ENCODE peak calls at places on chromosomes 11 and 22, in six cellular contexts. One of them, this sample, is unnamed.

GRCh38 chr22:42357634-42358296 is 74.4 kb downstream of the NFAM1 start:
- DNase-seq in stimulated activated CD4-positive, alpha-beta T cell treated with anti-CD3 and anti-CD28 coated beads, Interleukin-1b, Interleukin-23, amount 100 ng/mL, for 1 hour: no peak
- DNase-seq in choroid plexus epithelial cell: no peak
- DNase-seq in prostate gland: peak
- DNase-seq in SW480: no peak
- DNase-seq in left kidney: no peak
- DNase-seq in this sample: no peak

GRCh38 chr11:59281177-59281576 is 68.5 kb upstream of the MPEG1 start:
- DNase-seq in stimulated activated CD4-positive, alpha-beta T cell treated with anti-CD3 and anti-CD28 coated beads, Interleukin-1b, Interleukin-23, amount 100 ng/mL, for 1 hour: no peak
- DNase-seq in choroid plexus epithelial cell: no peak
- DNase-seq in prostate gland: no peak
- DNase-seq in SW480: no peak
- DNase-seq in left kidney: no peak
- DNase-seq in this sample: no peak

GRCh38 chr11:67615455-67616430 is 9.0 kb downstream of the NDUFV1 start:
- DNase-seq in stimulated activated CD4-positive, alpha-beta T cell treated with anti-CD3 and anti-CD28 coated beads, Interleukin-1b, Interleukin-23, amount 100 ng/mL, for 1 hour: no peak
- DNase-seq in choroid plexus epithelial cell: peak
- DNase-seq in prostate gland: no peak
- DNase-seq in SW480: peak
- DNase-seq in left kidney: peak
- DNase-seq in this sample: no peak

GRCh38 chr22:45010532-45010900 is 711 bp upstream of the PHF21B start:
- DNase-seq in stimulated activated CD4-positive, alpha-beta T cell treated with anti-CD3 and anti-CD28 coated beads, Interleukin-1b, Interleukin-23, amount 100 ng/mL, for 1 hour: no peak
- DNase-seq in choroid plexus epithelial cell: no peak
- DNase-seq in prostate gland: no peak
- DNase-seq in SW480: no peak
- DNase-seq in left kidney: no peak
- DNase-seq in this sample: no peak

GRCh38 chr11:287821-288327 is 1.1 kb upstream of the PGGHG start:
- DNase-seq in stimulated activated CD4-positive, alpha-beta T cell treated with anti-CD3 and anti-CD28 coated beads, Interleukin-1b, Interleukin-23, amount 100 ng/mL, for 1 hour: no peak
- DNase-seq in choroid plexus epithelial cell: no peak
- DNase-seq in prostate gland: no peak
- DNase-seq in SW480: no peak
- DNase-seq in left kidney: peak
- DNase-seq in this sample: no peak

GRCh38 chr11:34997872-34998548 is 81.6 kb downstream of the PDHX start:
- DNase-seq in stimulated activated CD4-positive, alpha-beta T cell treated with anti-CD3 and anti-CD28 coated beads, Interleukin-1b, Interleukin-23, amount 100 ng/mL, for 1 hour: no peak
- DNase-seq in choroid plexus epithelial cell: peak
- DNase-seq in prostate gland: no peak
- DNase-seq in SW480: peak
- DNase-seq in left kidney: peak
- DNase-seq in this sample: no peak

GRCh38 chr11:102010776-102011500 is 36.3 kb upstream of the CFAP300 start:
- DNase-seq in stimulated activated CD4-positive, alpha-beta T cell treated with anti-CD3 and anti-CD28 coated beads, Interleukin-1b, Interleukin-23, amount 100 ng/mL, for 1 hour: no peak
- DNase-seq in choroid plexus epithelial cell: peak
- DNase-seq in prostate gland: peak
- DNase-seq in SW480: peak
- DNase-seq in left kidney: peak
- DNase-seq in this sample: no peak

GRCh38 chr11:17379383-17380180 is 8.9 kb downstream of the KCNJ11 start:
- DNase-seq in stimulated activated CD4-positive, alpha-beta T cell treated with anti-CD3 and anti-CD28 coated beads, Interleukin-1b, Interleukin-23, amount 100 ng/mL, for 1 hour: no peak
- DNase-seq in choroid plexus epithelial cell: no peak
- DNase-seq in prostate gland: no peak
- DNase-seq in SW480: no peak
- DNase-seq in left kidney: no peak
- DNase-seq in this sample: no peak

GRCh38 chr11:706439-706956 is 467 bp downstream of the EPS8L2 start:
- DNase-seq in stimulated activated CD4-positive, alpha-beta T cell treated with anti-CD3 and anti-CD28 coated beads, Interleukin-1b, Interleukin-23, amount 100 ng/mL, for 1 hour: no peak
- DNase-seq in choroid plexus epithelial cell: peak
- DNase-seq in prostate gland: peak
- DNase-seq in SW480: peak
- DNase-seq in left kidney: peak
- DNase-seq in this sample: no peak

GRCh38 chr11:2142762-2143202 is 3.6 kb upstream of the IGF2 start:
- DNase-seq in stimulated activated CD4-positive, alpha-beta T cell treated with anti-CD3 and anti-CD28 coated beads, Interleukin-1b, Interleukin-23, amount 100 ng/mL, for 1 hour: no peak
- DNase-seq in choroid plexus epithelial cell: no peak
- DNase-seq in prostate gland: no peak
- DNase-seq in SW480: peak
- DNase-seq in left kidney: peak
- DNase-seq in this sample: no peak

GRCh38 chr11:74185695-74186094 is 14.6 kb downstream of the PPME1 start:
- DNase-seq in stimulated activated CD4-positive, alpha-beta T cell treated with anti-CD3 and anti-CD28 coated beads, Interleukin-1b, Interleukin-23, amount 100 ng/mL, for 1 hour: no peak
- DNase-seq in choroid plexus epithelial cell: peak
- DNase-seq in prostate gland: no peak
- DNase-seq in SW480: no peak
- DNase-seq in left kidney: no peak
- DNase-seq in this sample: no peak

GRCh38 chr22:25497269-25497668 is 67.2 kb upstream of the GRK3 start:
- DNase-seq in stimulated activated CD4-positive, alpha-beta T cell treated with anti-CD3 and anti-CD28 coated beads, Interleukin-1b, Interleukin-23, amount 100 ng/mL, for 1 hour: no peak
- DNase-seq in choroid plexus epithelial cell: peak
- DNase-seq in prostate gland: no peak
- DNase-seq in SW480: no peak
- DNase-seq in left kidney: no peak
- DNase-seq in this sample: no peak

GRCh38 chr11:68828155-68828931 is 13.4 kb downstream of the CPT1A start:
- DNase-seq in stimulated activated CD4-positive, alpha-beta T cell treated with anti-CD3 and anti-CD28 coated beads, Interleukin-1b, Interleukin-23, amount 100 ng/mL, for 1 hour: no peak
- DNase-seq in choroid plexus epithelial cell: no peak
- DNase-seq in prostate gland: no peak
- DNase-seq in SW480: no peak
- DNase-seq in left kidney: no peak
- DNase-seq in this sample: no peak

GRCh38 chr22:42793848-42794405 is 63.1 kb downstream of the ARFGAP3 start:
- DNase-seq in stimulated activated CD4-positive, alpha-beta T cell treated with anti-CD3 and anti-CD28 coated beads, Interleukin-1b, Interleukin-23, amount 100 ng/mL, for 1 hour: no peak
- DNase-seq in choroid plexus epithelial cell: no peak
- DNase-seq in prostate gland: no peak
- DNase-seq in SW480: no peak
- DNase-seq in left kidney: no peak
- DNase-seq in this sample: no peak

GRCh38 chr22:31603081-31603525 is 58.9 kb downstream of the PISD start:
- DNase-seq in stimulated activated CD4-positive, alpha-beta T cell treated with anti-CD3 and anti-CD28 coated beads, Interleukin-1b, Interleukin-23, amount 100 ng/mL, for 1 hour: no peak
- DNase-seq in choroid plexus epithelial cell: no peak
- DNase-seq in prostate gland: no peak
- DNase-seq in SW480: no peak
- DNase-seq in left kidney: no peak
- DNase-seq in this sample: no peak

GRCh38 chr22:20211409-20211996 is 56.6 kb downstream of the RTN4R start:
- DNase-seq in stimulated activated CD4-positive, alpha-beta T cell treated with anti-CD3 and anti-CD28 coated beads, Interleukin-1b, Interleukin-23, amount 100 ng/mL, for 1 hour: no peak
- DNase-seq in choroid plexus epithelial cell: no peak
- DNase-seq in prostate gland: no peak
- DNase-seq in SW480: no peak
- DNase-seq in left kidney: peak
- DNase-seq in this sample: no peak

GRCh38 chr11:70265341-70265740 is 5.1 kb upstream of the PPFIA1 start:
- DNase-seq in stimulated activated CD4-positive, alpha-beta T cell treated with anti-CD3 and anti-CD28 coated beads, Interleukin-1b, Interleukin-23, amount 100 ng/mL, for 1 hour: no peak
- DNase-seq in choroid plexus epithelial cell: no peak
- DNase-seq in prostate gland: no peak
- DNase-seq in SW480: no peak
- DNase-seq in left kidney: no peak
- DNase-seq in this sample: no peak

GRCh38 chr11:104772806-104773241 is 125.4 kb downstream of the CASP12 start:
- DNase-seq in stimulated activated CD4-positive, alpha-beta T cell treated with anti-CD3 and anti-CD28 coated beads, Interleukin-1b, Interleukin-23, amount 100 ng/mL, for 1 hour: no peak
- DNase-seq in choroid plexus epithelial cell: peak
- DNase-seq in prostate gland: no peak
- DNase-seq in SW480: peak
- DNase-seq in left kidney: peak
- DNase-seq in this sample: no peak

GRCh38 chr11:134033696-134034491 is 35.0 kb upstream of the JAM3 start:
- DNase-seq in stimulated activated CD4-positive, alpha-beta T cell treated with anti-CD3 and anti-CD28 coated beads, Interleukin-1b, Interleukin-23, amount 100 ng/mL, for 1 hour: no peak
- DNase-seq in choroid plexus epithelial cell: peak
- DNase-seq in prostate gland: peak
- DNase-seq in SW480: peak
- DNase-seq in left kidney: peak
- DNase-seq in this sample: peak

GRCh38 chr11:105986554-105986953 is 35.5 kb downstream of the MSANTD4 start:
- DNase-seq in stimulated activated CD4-positive, alpha-beta T cell treated with anti-CD3 and anti-CD28 coated beads, Interleukin-1b, Interleukin-23, amount 100 ng/mL, for 1 hour: no peak
- DNase-seq in choroid plexus epithelial cell: no peak
- DNase-seq in prostate gland: no peak
- DNase-seq in SW480: no peak
- DNase-seq in left kidney: no peak
- DNase-seq in this sample: no peak

GRCh38 chr11:28343304-28344233 is 235.4 kb downstream of the METTL15 start:
- DNase-seq in stimulated activated CD4-positive, alpha-beta T cell treated with anti-CD3 and anti-CD28 coated beads, Interleukin-1b, Interleukin-23, amount 100 ng/mL, for 1 hour: no peak
- DNase-seq in choroid plexus epithelial cell: peak
- DNase-seq in prostate gland: no peak
- DNase-seq in SW480: peak
- DNase-seq in left kidney: peak
- DNase-seq in this sample: no peak

GRCh38 chr11:60872952-60873524 is 5.7 kb downstream of the ZP1 start:
- DNase-seq in stimulated activated CD4-positive, alpha-beta T cell treated with anti-CD3 and anti-CD28 coated beads, Interleukin-1b, Interleukin-23, amount 100 ng/mL, for 1 hour: no peak
- DNase-seq in choroid plexus epithelial cell: peak
- DNase-seq in prostate gland: no peak
- DNase-seq in SW480: peak
- DNase-seq in left kidney: no peak
- DNase-seq in this sample: no peak